ENCODE peak calls at places on chromosomes 6 and 20, in six cellular contexts. E is fibroblast of pulmonary artery, Q is GM12865, P is skeletal muscle cell, B is adrenal gland, T is epithelial cell of proximal tubule. A is an unnamed sample.

GRCh38 chr6:50030777-50031562 is 9.2 kb upstream of the DEFB110 start:
- DNase-seq in E (no peak), Q (peak; percentile 42), P (no peak), B (no peak), T (no peak), A (no peak)

GRCh38 chr20:16295534-16295933 is 277.7 kb downstream of the KIF16B start:
- DNase-seq in E (no peak), Q (no peak), P (no peak), B (no peak), T (no peak), A (no peak)

GRCh38 chr20:59777814-59778575 is 155.4 kb downstream of the SYCP2 start:
- DNase-seq in E (no peak), Q (no peak), P (no peak), B (peak; percentile 6), T (no peak), A (no peak)

GRCh38 chr20:33570743-33571142 is 80.8 kb downstream of the CBFA2T2 start:
- DNase-seq in E (no peak), Q (peak; percentile 4), P (no peak), B (no peak), T (no peak), A (no peak)

GRCh38 chr6:148430897-148431296 is 88.3 kb downstream of the SASH1 start:
- DNase-seq in E (no peak), Q (no peak), P (no peak), B (no peak), T (no peak), A (no peak)

GRCh38 chr6:35780719-35781118 is at the start of gene CLPSL1:
- DNase-seq in E (no peak), Q (no peak), P (no peak), B (no peak), T (no peak), A (no peak)

GRCh38 chr6:130365166-130366010 is 429 bp upstream of the TMEM200A start:
- DNase-seq in E (peak; percentile 50), Q (peak; percentile 46), P (no peak), B (peak; percentile 76), T (no peak), A (peak; percentile 74)

GRCh38 chr20:8018928-8019177 is 708 bp downstream of the TMX4 start:
- DNase-seq in E (peak; percentile 50), Q (no peak), P (no peak), B (peak; percentile 67), T (no peak), A (no peak)

GRCh38 chr6:16372029-16372776 is 133.8 kb downstream of the GMPR start:
- DNase-seq in E (peak; percentile 29), Q (no peak), P (no peak), B (no peak), T (no peak), A (no peak)

GRCh38 chr20:63707558-63708300 is at the start of the genes ARFRP1 and ZGPAT:
- DNase-seq in E (peak; percentile 79), Q (peak; percentile 94), P (no peak), B (peak; percentile 89), T (no peak), A (peak; percentile 52)

GRCh38 chr6:127162808-127163207 is 44.3 kb downstream of the RSPO3 start:
- DNase-seq in E (peak; percentile 62), Q (no peak), P (peak; percentile 89), B (no peak), T (no peak), A (peak; percentile 43)

GRCh38 chr6:3749991-3750323 is 1.6 kb downstream of the PXDC1 start:
- DNase-seq in E (peak; percentile 76), Q (no peak), P (peak; percentile 33), B (peak; percentile 58), T (no peak), A (peak; percentile 72)

GRCh38 chr20:50304883-50305635 is 114.4 kb downstream of the CEBPB start:
- DNase-seq in E (peak; percentile 96), Q (no peak), P (peak; percentile 97), B (peak; percentile 97), T (no peak), A (peak; percentile 82)

GRCh38 chr6:147222160-147222838 is 18.1 kb downstream of the STXBP5 start:
- DNase-seq in E (peak; percentile 48), Q (peak; percentile 20), P (no peak), B (no peak), T (no peak), A (peak; percentile 23)

GRCh38 chr6:118319890-118320289 is 228.2 kb upstream of the PLN start:
- DNase-seq in E (no peak), Q (no peak), P (no peak), B (no peak), T (no peak), A (no peak)

GRCh38 chr20:18032977-18033892 is 24.5 kb downstream of the OVOL2 start:
- DNase-seq in E (no peak), Q (no peak), P (no peak), B (no peak), T (no peak), A (no peak)

GRCh38 chr6:101597711-101598110 is 204.2 kb downstream of the GRIK2 start:
- DNase-seq in E (peak; percentile 70), Q (no peak), P (peak; percentile 22), B (no peak), T (no peak), A (peak; percentile 93)

GRCh38 chr6:145368075-145368474 is 367.2 kb downstream of the EPM2A start:
- DNase-seq in E (peak; percentile 18), Q (no peak), P (no peak), B (no peak), T (no peak), A (no peak)

GRCh38 chr6:6332240-6332639 is 11.8 kb upstream of the F13A1 start:
- DNase-seq in E (no peak), Q (peak; percentile 92), P (no peak), B (no peak), T (no peak), A (no peak)

GRCh38 chr6:31401403-31401802 is 2.0 kb upstream of the MICA start:
- DNase-seq in E (peak; percentile 87), Q (peak; percentile 12), P (peak; percentile 44), B (peak; percentile 82), T (peak; percentile 61), A (peak; percentile 90)

GRCh38 chr6:139515511-139515910 is 141.1 kb upstream of the CITED2 start:
- DNase-seq in E (peak; percentile 31), Q (peak; percentile 67), P (peak; percentile 74), B (no peak), T (no peak), A (peak; percentile 60)

GRCh38 chr20:62220666-62221568 is 839 bp upstream of the HRH3 start:
- DNase-seq in E (no peak), Q (no peak), P (no peak), B (no peak), T (no peak), A (no peak)

DNA sequence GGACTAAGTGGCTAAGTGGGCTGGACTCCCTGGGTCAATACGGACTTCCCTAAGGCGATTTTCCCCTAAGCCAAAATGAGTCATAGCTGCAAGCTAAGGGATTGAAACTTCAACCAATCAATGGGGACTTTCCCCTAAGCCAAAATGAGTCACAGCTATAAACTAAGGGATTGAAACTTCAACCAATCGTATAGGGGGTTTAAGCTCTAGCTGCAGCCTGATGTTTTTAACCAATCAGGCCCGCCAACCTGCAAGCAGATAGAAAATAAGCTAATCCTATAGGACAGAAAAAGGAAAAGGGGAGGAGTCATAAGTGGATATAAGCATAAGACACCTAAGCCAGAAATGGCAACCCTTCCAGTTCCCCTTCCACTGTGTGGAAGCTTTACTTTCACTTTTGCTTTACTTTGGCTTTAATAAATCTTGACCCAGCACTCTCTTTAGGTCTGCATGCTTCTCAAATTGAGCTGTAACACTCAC is 655.0 kb upstream of the HS3ST5 start:
- DNase-seq in E (no peak), Q (peak; percentile 65), P (no peak), B (no peak), T (no peak), A (no peak)
- H3K4me3 ChIP-seq in E (no peak overlapping the region), Q (peak overlapping the region; percentile 1), P (no peak overlapping the region), B (no peak overlapping the region), T (no peak overlapping the region), A (no peak overlapping the region)

DNA sequence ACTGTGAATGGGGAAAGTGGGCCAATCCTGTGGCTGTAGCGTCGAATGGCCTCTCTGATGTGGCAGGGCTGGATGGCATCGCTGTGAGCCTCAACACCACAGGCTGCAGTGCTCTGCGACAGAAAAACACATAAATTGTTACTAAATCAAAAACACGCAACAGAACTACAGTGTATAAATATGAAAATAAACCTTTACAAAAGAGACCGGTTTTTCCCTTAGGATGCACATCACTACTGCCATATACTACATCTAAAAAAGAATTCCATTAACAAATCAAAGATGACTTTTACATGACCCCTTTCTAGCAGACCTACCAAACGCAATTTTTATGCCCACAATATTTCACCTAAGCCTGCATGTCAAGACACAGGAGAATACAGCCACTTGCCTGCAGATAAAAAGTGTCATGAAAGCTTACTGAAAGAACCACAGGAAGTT is 395.5 kb upstream of the RUNX2 start:
- DNase-seq in E (no peak), Q (no peak), P (no peak), B (no peak), T (no peak), A (no peak)
- H3K4me3 ChIP-seq in E (no peak overlapping the region), Q (no peak overlapping the region), P (no peak overlapping the region), B (no peak overlapping the region), T (no peak overlapping the region), A (no peak overlapping the region)

DNA sequence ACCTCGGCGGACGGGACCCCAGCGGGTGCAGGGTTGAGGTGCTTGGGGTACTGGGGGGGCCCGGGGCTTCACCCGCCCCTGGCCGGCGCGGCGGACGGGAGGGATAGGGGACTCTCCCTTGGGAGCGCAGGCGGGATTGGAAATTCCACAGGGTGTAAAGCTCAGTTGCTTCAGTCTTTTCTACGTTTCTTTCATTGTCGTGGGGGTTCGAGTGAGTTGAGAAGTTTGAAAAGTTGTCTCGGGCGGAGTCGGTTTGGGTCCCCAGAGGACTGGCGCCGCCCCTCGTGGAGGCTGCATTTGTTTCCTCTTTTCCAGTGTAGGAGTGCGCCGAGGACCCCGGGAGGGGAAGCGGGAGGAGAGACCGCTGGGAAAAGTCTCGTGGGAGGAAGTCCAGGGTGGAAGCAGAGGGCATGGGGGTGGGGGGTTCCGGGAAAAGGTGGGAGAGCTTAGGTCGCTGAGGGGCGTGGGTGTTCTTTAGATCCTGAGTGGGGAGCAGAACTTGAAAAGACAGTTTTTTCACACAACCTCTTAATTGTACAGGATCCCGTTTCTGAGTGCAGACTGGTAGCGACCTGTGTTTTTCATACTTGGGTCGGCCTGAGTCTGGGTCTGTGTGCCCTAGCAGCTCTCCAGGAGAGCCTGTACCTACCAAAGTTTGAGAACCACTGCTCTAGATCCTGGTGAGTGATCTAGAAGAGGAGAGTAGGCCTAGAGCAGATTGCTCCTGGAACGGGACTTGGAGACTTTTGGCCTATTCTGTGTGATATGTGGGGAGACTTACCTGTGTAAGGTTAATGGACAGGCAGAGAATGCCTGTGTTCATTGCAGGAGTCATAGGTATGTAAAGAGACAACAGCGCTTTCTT is 518 bp downstream of the FAM83B start:
- DNase-seq in E (no peak), Q (no peak), P (no peak), B (no peak), T (no peak), A (no peak)
- H3K4me3 ChIP-seq in E (peak overlapping the region; percentile 40), Q (no peak overlapping the region), P (peak overlapping the region; percentile 53), B (peak overlapping the region; percentile 22), T (peak overlapping the region; percentile 81), A (peak overlapping the region; percentile 49)

DNA sequence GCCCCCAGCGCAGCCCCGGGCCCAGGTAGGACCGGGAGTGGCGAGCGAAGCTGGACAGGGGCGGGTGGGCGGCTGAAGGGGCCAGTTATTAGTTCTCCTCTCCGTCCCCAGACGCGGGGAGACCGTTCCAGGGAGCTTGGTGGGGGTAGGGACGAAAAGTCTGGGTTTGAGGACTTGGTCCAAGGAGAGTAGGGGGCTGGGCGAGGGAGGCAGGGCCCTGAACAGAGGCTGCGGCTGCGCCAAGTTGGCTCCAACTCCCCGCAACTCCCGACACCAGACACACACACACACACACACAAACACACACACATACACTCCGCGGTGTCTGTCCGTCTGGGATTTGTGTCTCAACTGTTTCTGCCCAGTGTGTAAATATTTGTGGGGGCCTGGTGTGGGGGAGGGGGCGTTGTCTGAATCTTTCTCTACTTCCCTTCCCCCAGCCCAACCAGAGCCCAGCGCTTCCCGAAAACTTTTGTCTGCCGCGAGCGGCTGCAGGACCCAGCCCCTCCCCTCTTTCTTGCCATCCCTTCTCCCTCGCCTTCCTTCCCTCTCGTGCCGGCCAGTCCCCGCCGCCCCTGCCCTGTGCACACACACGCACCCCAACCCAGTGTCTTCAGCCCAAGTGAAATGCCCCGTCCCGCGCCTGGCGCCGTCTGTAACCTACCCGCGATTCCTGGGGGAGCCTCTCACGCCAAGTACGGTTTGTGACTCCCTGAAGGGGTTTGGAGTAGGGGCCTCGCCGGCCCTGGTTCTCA is 710 bp downstream of the MDFI start:
- DNase-seq in E (peak; percentile 63), Q (no peak), P (no peak), B (no peak), T (no peak), A (peak; percentile 41)
- H3K4me3 ChIP-seq in E (peak overlapping the region; percentile 61), Q (no peak overlapping the region), P (peak overlapping the region; percentile 59), B (peak overlapping the region; percentile 52), T (no peak overlapping the region), A (peak overlapping the region; percentile 68)

A was measured in brain microvascular endothelial cell.